ENCODE peak calls at places on chromosomes 3 and 15, in seven cellular contexts. P is cardiac muscle cell, Z is A549, Q is epithelial cell of esophagus, I is esophagus squamous epithelium, O is bronchial epithelial cell, X is adrenal gland. R is an unnamed sample.

GRCh38 chr3:24829632-24830229 is 335.1 kb upstream of the THRB start:
- DNase-seq in Q (peak; percentile 15), Z (peak; percentile 12), X (no peak), I (no peak), P (peak; percentile 4), O (no peak), R (no peak)

GRCh38 chr3:43024183-43024865 is 45.2 kb downstream of the GASK1A start:
- DNase-seq in O (no peak), Q (no peak), P (no peak), X (no peak), Z (no peak), I (no peak), R (no peak)

GRCh38 chr15:92624401-92624991 is 31.1 kb downstream of the FAM174B start:
- DNase-seq in I (no peak), O (no peak), Z (no peak), X (no peak), Q (no peak), P (peak; percentile 46), R (no peak)

GRCh38 chr3:195023576-195023975 is 247.4 kb downstream of the XXYLT1 start:
- DNase-seq in Z (no peak), O (no peak), P (no peak), I (no peak), Q (no peak), X (no peak), R (no peak)

GRCh38 chr3:56915969-56916586 is 114.3 kb upstream of the ARHGEF3 start:
- DNase-seq in P (no peak), X (no peak), O (no peak), Q (no peak), Z (no peak), I (no peak), R (no peak)

GRCh38 chr3:113148307-113148703 is 63.1 kb upstream of the BOC start:
- DNase-seq in O (peak; percentile 64), Q (peak; percentile 90), Z (no peak), I (no peak), X (no peak), P (no peak), R (no peak)

GRCh38 chr3:17605032-17605431 is 137.4 kb downstream of the TBC1D5 start:
- DNase-seq in I (no peak), O (peak; percentile 94), P (peak; percentile 60), Q (peak; percentile 91), X (no peak), Z (peak; percentile 47), R (peak; percentile 94)

GRCh38 chr3:24487325-24488242 is 7.1 kb downstream of the THRB start:
- DNase-seq in O (peak; percentile 86), Z (no peak), Q (peak; percentile 86), P (no peak), X (no peak), I (no peak), R (no peak)

GRCh38 chr3:177968891-177969290 is 567.3 kb upstream of the KCNMB2 start:
- DNase-seq in O (peak; percentile 76), Q (peak; percentile 58), P (no peak), Z (no peak), I (no peak), X (no peak), R (peak; percentile 25)

GRCh38 chr3:181723568-181724431 is 12.1 kb downstream of the SOX2 start:
- DNase-seq in X (no peak), Q (peak; percentile 9), I (no peak), P (no peak), Z (no peak), O (no peak), R (no peak)
- H3K4me3 ChIP-seq in X (no peak overlapping the region), Q (peak overlapping the region; percentile 37), I (peak overlapping the region; percentile 16), P (no peak overlapping the region), Z (no peak overlapping the region), O (no peak overlapping the region), R (no peak overlapping the region)

DNA sequence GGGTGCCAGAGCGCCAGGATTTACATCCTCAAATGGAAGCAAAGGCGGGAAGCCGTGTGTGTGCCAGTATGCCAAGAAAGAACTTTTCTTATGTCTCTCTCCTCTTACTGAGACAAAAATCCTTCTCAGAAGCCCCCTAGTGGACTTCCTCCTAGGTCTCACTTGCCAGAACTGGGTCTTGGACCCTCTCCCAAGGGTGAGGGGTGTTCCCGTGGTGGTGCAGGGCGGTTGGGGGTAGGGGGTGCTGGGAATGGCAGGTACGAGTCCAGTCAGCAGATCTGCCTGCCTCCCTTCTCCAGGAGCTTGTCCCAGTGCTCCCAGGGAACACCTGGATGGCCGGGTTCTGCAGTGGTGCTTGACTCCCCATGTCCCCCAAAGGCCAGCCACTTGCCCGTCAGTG is 52.0 kb downstream of the CORO2B start:
- DNase-seq in Q (no peak), Z (no peak), I (no peak), X (no peak), P (no peak), O (no peak), R (no peak)
- TF ChIP-seq CTCF in Q (no peak), Z (no peak), I (no peak), X (no peak), P (peak; percentile 17), O (no peak), R (no peak)

DNA sequence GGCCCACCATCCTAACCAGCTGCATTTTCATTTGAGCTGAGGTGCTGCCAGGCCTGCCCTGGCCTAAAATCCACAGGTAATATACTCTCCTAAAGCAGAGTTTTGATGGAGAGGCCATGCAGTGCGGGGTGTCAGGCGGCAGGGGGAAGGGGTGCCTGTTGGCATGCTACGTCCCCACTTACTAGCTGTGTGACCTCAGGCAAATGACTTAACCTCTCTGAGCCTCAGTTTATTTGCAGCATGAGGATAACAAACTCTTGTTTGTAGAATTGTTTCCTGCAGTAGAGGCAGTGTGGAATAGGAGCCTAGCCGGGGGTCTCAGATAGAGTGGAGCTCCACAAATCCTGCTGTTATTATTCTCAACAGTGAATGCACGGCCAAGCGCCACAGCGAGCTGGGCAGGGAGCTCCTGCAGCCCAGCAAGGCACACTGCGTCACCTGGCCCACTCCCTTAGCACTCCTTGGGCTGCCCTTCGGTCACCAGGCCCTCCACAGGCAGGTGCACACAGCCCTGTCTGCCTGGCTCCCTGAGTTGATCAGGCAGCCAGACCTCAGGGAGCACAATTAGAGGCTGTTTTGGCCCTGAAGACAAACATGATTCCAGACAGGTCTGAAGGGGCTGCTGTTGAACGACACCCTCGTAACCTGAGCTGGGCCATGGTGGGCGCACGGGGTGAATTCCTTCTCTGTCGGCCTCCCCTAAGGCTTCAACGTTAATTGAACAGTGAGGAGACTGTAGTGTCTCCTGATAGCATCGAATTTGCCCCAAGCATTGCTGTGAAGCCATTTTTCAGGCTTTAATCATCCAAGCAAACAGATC is 248.8 kb upstream of the LYSMD4 start:
- DNase-seq in I (no peak), Q (no peak), Z (no peak), X (no peak), P (no peak), O (no peak), R (no peak)
- H3K4me3 ChIP-seq in I (no peak overlapping the region), Q (no peak overlapping the region), Z (no peak overlapping the region), X (no peak overlapping the region), P (no peak overlapping the region), O (no peak overlapping the region), R (no peak overlapping the region)

GRCh38 chr15:82530006-82530405 is 10.3 kb downstream of the RPS17 start:
- DNase-seq in X (no peak), I (no peak), Q (no peak), P (no peak), O (no peak), Z (no peak), R (no peak)

GRCh38 chr15:82531496-82532382 is 8.5 kb downstream of the RPS17 start:
- DNase-seq in I (no peak), Q (no peak), O (no peak), P (no peak), Z (no peak), X (no peak), R (no peak)

GRCh38 chr15:82532383-82532990 is 7.8 kb downstream of the RPS17 start:
- DNase-seq in O (peak; percentile 31), Z (no peak), Q (peak; percentile 45), I (no peak), P (no peak), X (no peak), R (no peak)

GRCh38 chr15:82532991-82533481 is 7.2 kb downstream of the RPS17 start:
- DNase-seq in I (no peak), Q (no peak), P (no peak), Z (no peak), X (no peak), O (no peak), R (no peak)

DNA sequence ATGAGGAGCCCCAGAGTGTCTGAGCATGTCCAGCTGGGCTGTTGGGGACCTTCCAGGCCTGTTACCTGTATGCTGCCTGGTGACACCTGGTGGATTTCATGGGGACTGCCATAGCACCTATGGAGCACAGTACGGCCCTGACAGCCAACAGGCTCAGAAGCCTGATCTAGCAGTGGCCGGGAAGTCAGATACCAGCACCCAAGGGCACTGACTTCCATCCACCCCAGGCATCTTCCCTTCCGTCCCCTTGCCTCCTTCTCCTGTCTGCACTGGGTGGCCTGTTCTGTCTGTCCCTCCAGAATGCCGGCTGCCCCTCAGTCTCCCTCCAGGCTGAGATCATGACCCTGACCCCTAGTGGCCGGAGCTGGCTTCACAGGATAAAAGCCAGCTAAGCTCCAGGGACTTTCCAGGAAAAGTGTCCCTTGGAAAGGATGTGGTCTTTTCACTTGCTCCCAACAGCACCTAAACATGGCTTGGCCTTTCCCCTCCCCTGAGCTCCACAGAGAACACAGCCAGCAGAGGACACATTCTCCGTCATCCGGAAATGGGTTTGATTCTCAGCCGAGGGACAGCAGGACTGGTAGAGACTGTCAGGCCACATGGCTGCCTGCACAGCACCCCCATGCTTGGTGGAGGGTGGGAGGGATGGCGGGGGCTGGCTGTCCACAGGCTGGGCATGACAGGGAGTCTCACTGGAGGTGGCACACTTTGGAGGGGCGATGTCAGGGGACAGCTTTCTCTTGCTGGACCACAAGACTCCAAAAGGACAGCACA is 9.5 kb downstream of the RPS17 start:
- DNase-seq in Z (peak; percentile 80), X (peak; percentile 65), Q (peak; percentile 82), O (peak; percentile 71), P (peak; percentile 59), I (no peak), R (peak; percentile 54)
- TF ChIP-seq CTCF in Z (peak; percentile 98), X (peak; percentile 78), Q (peak; percentile 71), O (peak; percentile 77), P (peak; percentile 82), I (peak; percentile 83), R (peak; percentile 64)

GRCh38 chr15:24857094-24857437 is 97.7 kb upstream of the SNRPN start:
- DNase-seq in Z (no peak), X (no peak), P (no peak), I (no peak), O (no peak), Q (no peak), R (no peak)

GRCh38 chr15:24856397-24857093 is 98.2 kb upstream of the SNRPN start:
- DNase-seq in I (no peak), Z (no peak), X (no peak), P (peak; percentile 7), Q (peak; percentile 33), O (no peak), R (no peak)

GRCh38 chr15:24861014-24861690 is 93.6 kb upstream of the SNRPN start:
- DNase-seq in I (no peak), P (no peak), Q (peak; percentile 70), O (peak; percentile 50), Z (no peak), X (no peak), R (no peak)

GRCh38 chr15:24858737-24859601 is 95.8 kb upstream of the SNRPN start:
- DNase-seq in Z (no peak), I (no peak), X (no peak), O (no peak), P (no peak), Q (peak; percentile 16), R (no peak)

GRCh38 chr15:24857777-24858176 is 97.0 kb upstream of the SNRPN start:
- DNase-seq in I (no peak), Q (peak; percentile 15), P (no peak), Z (no peak), X (no peak), O (no peak), R (no peak)
- H3K4me3 ChIP-seq in I (no peak overlapping the region), Q (no peak overlapping the region), P (peak overlapping the region; percentile 83), Z (no peak overlapping the region), X (no peak overlapping the region), O (no peak overlapping the region), R (no peak overlapping the region)